ENCODE peak calls at places on chromosomes 13 and 19, in six cellular contexts. One of them, this sample, is unnamed.
A peak's percentile ranks its signal among the peaks of the same experiment; 100 is the strongest.

GRCh38 chr13:99271249-99271648 is 13.1 kb upstream of the GPR18 start:
- DNase-seq in H7: no peak
- DNase-seq in T-cell: no peak
- DNase-seq in OCI-LY7: no peak
- DNase-seq in iris pigment epithelial cell: no peak
- DNase-seq in NCI-H1092 treated with DMSO at 0.1 percent for 48 hours: no peak
- DNase-seq in this sample: no peak

GRCh38 chr13:112073245-112074138 is 6.5 kb downstream of the SOX1 start:
- DNase-seq in OCI-LY7: no peak
- DNase-seq in iris pigment epithelial cell: no peak
- DNase-seq in T-cell: no peak
- DNase-seq in NCI-H1092 treated with DMSO at 0.1 percent for 48 hours: peak; percentile 73
- DNase-seq in H7: peak; percentile 95
- DNase-seq in this sample: no peak

GRCh38 chr19:37306383-37306963 is 64.4 kb upstream of the ZNF527 start:
- DNase-seq in H7: no peak
- DNase-seq in OCI-LY7: no peak
- DNase-seq in iris pigment epithelial cell: no peak
- DNase-seq in NCI-H1092 treated with DMSO at 0.1 percent for 48 hours: no peak
- DNase-seq in T-cell: no peak
- DNase-seq in this sample: no peak

GRCh38 chr19:18634612-18635290 is 2.1 kb upstream of the KLHL26 start:
- DNase-seq in OCI-LY7: no peak
- DNase-seq in H7: no peak
- DNase-seq in T-cell: no peak
- DNase-seq in NCI-H1092 treated with DMSO at 0.1 percent for 48 hours: no peak
- DNase-seq in iris pigment epithelial cell: no peak
- DNase-seq in this sample: no peak

GRCh38 chr19:4368128-4368820 is 24.9 kb downstream of the MPND start:
- DNase-seq in H7: no peak
- DNase-seq in iris pigment epithelial cell: peak; percentile 56
- DNase-seq in NCI-H1092 treated with DMSO at 0.1 percent for 48 hours: no peak
- DNase-seq in OCI-LY7: no peak
- DNase-seq in T-cell: no peak
- DNase-seq in this sample: no peak

GRCh38 chr13:45882626-45883025 is 31.1 kb upstream of the SIAH3 start:
- DNase-seq in H7: no peak
- DNase-seq in OCI-LY7: no peak
- DNase-seq in iris pigment epithelial cell: no peak
- DNase-seq in T-cell: no peak
- DNase-seq in NCI-H1092 treated with DMSO at 0.1 percent for 48 hours: no peak
- DNase-seq in this sample: no peak

GRCh38 chr13:31380728-31381127 is 181.0 kb downstream of the B3GLCT start:
- DNase-seq in NCI-H1092 treated with DMSO at 0.1 percent for 48 hours: no peak
- DNase-seq in H7: peak; percentile 29
- DNase-seq in OCI-LY7: no peak
- DNase-seq in T-cell: no peak
- DNase-seq in iris pigment epithelial cell: no peak
- DNase-seq in this sample: no peak

GRCh38 chr13:20721454-20722357 is 18.2 kb downstream of the IL17D start:
- DNase-seq in NCI-H1092 treated with DMSO at 0.1 percent for 48 hours: peak; percentile 59
- DNase-seq in iris pigment epithelial cell: peak; percentile 72
- DNase-seq in T-cell: no peak
- DNase-seq in H7: peak; percentile 77
- DNase-seq in OCI-LY7: no peak
- DNase-seq in this sample: no peak

GRCh38 chr19:16497042-16497441 is 848 bp downstream of the C19orf44 start:
- DNase-seq in NCI-H1092 treated with DMSO at 0.1 percent for 48 hours: no peak
- DNase-seq in H7: no peak
- DNase-seq in iris pigment epithelial cell: peak; percentile 43
- DNase-seq in OCI-LY7: no peak
- DNase-seq in T-cell: no peak
- DNase-seq in this sample: no peak

GRCh38 chr13:51797664-51798488 is 6.1 kb downstream of the DHRS12 start:
- DNase-seq in iris pigment epithelial cell: peak; percentile 63
- DNase-seq in T-cell: peak; percentile 60
- DNase-seq in H7: peak; percentile 82
- DNase-seq in OCI-LY7: peak; percentile 84
- DNase-seq in NCI-H1092 treated with DMSO at 0.1 percent for 48 hours: peak; percentile 61
- DNase-seq in this sample: peak; percentile 23

GRCh38 chr13:27233964-27234363 is 17.4 kb upstream of the RPL21 start:
- DNase-seq in T-cell: no peak
- DNase-seq in NCI-H1092 treated with DMSO at 0.1 percent for 48 hours: no peak
- DNase-seq in iris pigment epithelial cell: no peak
- DNase-seq in H7: no peak
- DNase-seq in OCI-LY7: no peak
- DNase-seq in this sample: no peak

GRCh38 chr13:67075239-67075638 is 154.9 kb downstream of the PCDH9 start:
- DNase-seq in NCI-H1092 treated with DMSO at 0.1 percent for 48 hours: no peak
- DNase-seq in T-cell: no peak
- DNase-seq in H7: no peak
- DNase-seq in OCI-LY7: no peak
- DNase-seq in iris pigment epithelial cell: no peak
- DNase-seq in this sample: no peak

GRCh38 chr13:90156390-90156789 is 1191.1 kb upstream of the MIR17HG start:
- DNase-seq in iris pigment epithelial cell: no peak
- DNase-seq in NCI-H1092 treated with DMSO at 0.1 percent for 48 hours: no peak
- DNase-seq in T-cell: no peak
- DNase-seq in OCI-LY7: no peak
- DNase-seq in H7: no peak
- DNase-seq in this sample: no peak

GRCh38 chr19:16588089-16588823 is 16.0 kb upstream of the SLC35E1 start:
- DNase-seq in T-cell: peak; percentile 63
- DNase-seq in OCI-LY7: peak; percentile 95
- DNase-seq in NCI-H1092 treated with DMSO at 0.1 percent for 48 hours: peak; percentile 39
- DNase-seq in H7: peak; percentile 65
- DNase-seq in iris pigment epithelial cell: no peak
- DNase-seq in this sample: no peak

GRCh38 chr13:110359840-110360301 is 52.8 kb downstream of the COL4A2 start:
- DNase-seq in OCI-LY7: no peak
- DNase-seq in NCI-H1092 treated with DMSO at 0.1 percent for 48 hours: no peak
- DNase-seq in T-cell: no peak
- DNase-seq in iris pigment epithelial cell: peak; percentile 86
- DNase-seq in H7: no peak
- DNase-seq in this sample: no peak

GRCh38 chr13:65530688-65531087 is 1699.4 kb downstream of the PCDH9 start:
- DNase-seq in iris pigment epithelial cell: peak; percentile 1
- DNase-seq in T-cell: no peak
- DNase-seq in H7: no peak
- DNase-seq in OCI-LY7: no peak
- DNase-seq in NCI-H1092 treated with DMSO at 0.1 percent for 48 hours: no peak
- DNase-seq in this sample: no peak

GRCh38 chr13:49060698-49061387 is 85.1 kb downstream of the FNDC3A start:
- DNase-seq in NCI-H1092 treated with DMSO at 0.1 percent for 48 hours: no peak
- DNase-seq in OCI-LY7: no peak
- DNase-seq in T-cell: no peak
- DNase-seq in H7: no peak
- DNase-seq in iris pigment epithelial cell: peak; percentile 68
- DNase-seq in this sample: no peak

GRCh38 chr19:46189971-46190335 is 39.6 kb upstream of the IGFL1 start:
- DNase-seq in T-cell: no peak
- DNase-seq in NCI-H1092 treated with DMSO at 0.1 percent for 48 hours: no peak
- DNase-seq in H7: no peak
- DNase-seq in iris pigment epithelial cell: no peak
- DNase-seq in OCI-LY7: no peak
- DNase-seq in this sample: no peak

GRCh38 chr19:47231215-47232054 is 436 bp upstream of the BBC3 start:
- DNase-seq in iris pigment epithelial cell: peak; percentile 94
- DNase-seq in OCI-LY7: peak; percentile 86
- DNase-seq in NCI-H1092 treated with DMSO at 0.1 percent for 48 hours: no peak
- DNase-seq in H7: peak; percentile 96
- DNase-seq in T-cell: peak; percentile 94
- DNase-seq in this sample: peak; percentile 36

GRCh38 chr13:27406178-27406939 is 18.1 kb upstream of the GTF3A start:
- DNase-seq in OCI-LY7: peak; percentile 68
- DNase-seq in iris pigment epithelial cell: peak; percentile 53
- DNase-seq in NCI-H1092 treated with DMSO at 0.1 percent for 48 hours: peak; percentile 75
- DNase-seq in T-cell: peak; percentile 27
- DNase-seq in H7: no peak
- DNase-seq in this sample: no peak

GRCh38 chr19:29259867-29260281 is 46.9 kb upstream of the UQCRFS1 start:
- DNase-seq in H7: no peak
- DNase-seq in iris pigment epithelial cell: no peak
- DNase-seq in NCI-H1092 treated with DMSO at 0.1 percent for 48 hours: no peak
- DNase-seq in OCI-LY7: no peak
- DNase-seq in T-cell: no peak
- DNase-seq in this sample: no peak

GRCh38 chr13:114057131-114058050 is 75.0 kb downstream of the RASA3 start:
- DNase-seq in iris pigment epithelial cell: no peak
- DNase-seq in OCI-LY7: no peak
- DNase-seq in H7: no peak
- DNase-seq in NCI-H1092 treated with DMSO at 0.1 percent for 48 hours: peak; percentile 65
- DNase-seq in T-cell: no peak
- DNase-seq in this sample: no peak

GRCh38 chr13:110444226-110444653 is 117.3 kb downstream of the RAB20 start:
- DNase-seq in NCI-H1092 treated with DMSO at 0.1 percent for 48 hours: no peak
- DNase-seq in T-cell: no peak
- DNase-seq in H7: no peak
- DNase-seq in iris pigment epithelial cell: peak; percentile 79
- DNase-seq in OCI-LY7: no peak
- DNase-seq in this sample: no peak

GRCh38 chr19:14407889-14408640 is 11.1 kb downstream of the DDX39A start:
- DNase-seq in H7: peak; percentile 41
- DNase-seq in NCI-H1092 treated with DMSO at 0.1 percent for 48 hours: no peak
- DNase-seq in iris pigment epithelial cell: no peak
- DNase-seq in T-cell: no peak
- DNase-seq in OCI-LY7: no peak
- DNase-seq in this sample: no peak

GRCh38 chr19:3450796-3451411 is 29.4 kb downstream of the SMIM24 start:
- DNase-seq in iris pigment epithelial cell: peak; percentile 100
- DNase-seq in T-cell: no peak
- DNase-seq in H7: no peak
- DNase-seq in NCI-H1092 treated with DMSO at 0.1 percent for 48 hours: no peak
- DNase-seq in OCI-LY7: no peak
- DNase-seq in this sample: no peak

GRCh38 chr13:29081697-29082440 is 261.7 kb downstream of the MTUS2 start:
- DNase-seq in NCI-H1092 treated with DMSO at 0.1 percent for 48 hours: no peak
- DNase-seq in H7: no peak
- DNase-seq in iris pigment epithelial cell: no peak
- DNase-seq in OCI-LY7: no peak
- DNase-seq in T-cell: no peak
- DNase-seq in this sample: no peak

GRCh38 chr19:49152218-49152550 is 3.0 kb downstream of the HRC start:
- DNase-seq in iris pigment epithelial cell: no peak
- DNase-seq in T-cell: no peak
- DNase-seq in H7: no peak
- DNase-seq in NCI-H1092 treated with DMSO at 0.1 percent for 48 hours: no peak
- DNase-seq in OCI-LY7: no peak
- DNase-seq in this sample: no peak

GRCh38 chr13:108769213-108770070 is 140.0 kb downstream of the MYO16 start:
- DNase-seq in T-cell: no peak
- DNase-seq in iris pigment epithelial cell: peak; percentile 74
- DNase-seq in H7: no peak
- DNase-seq in NCI-H1092 treated with DMSO at 0.1 percent for 48 hours: no peak
- DNase-seq in OCI-LY7: no peak
- DNase-seq in this sample: no peak

GRCh38 chr13:26335158-26335557 is 81.2 kb downstream of the CDK8 start:
- DNase-seq in H7: no peak
- DNase-seq in iris pigment epithelial cell: no peak
- DNase-seq in T-cell: no peak
- DNase-seq in OCI-LY7: no peak
- DNase-seq in NCI-H1092 treated with DMSO at 0.1 percent for 48 hours: no peak
- DNase-seq in this sample: no peak

GRCh38 chr19:33950141-33950805 is 153.6 kb downstream of the KCTD15 start:
- DNase-seq in NCI-H1092 treated with DMSO at 0.1 percent for 48 hours: no peak
- DNase-seq in OCI-LY7: no peak
- DNase-seq in T-cell: no peak
- DNase-seq in iris pigment epithelial cell: no peak
- DNase-seq in H7: no peak
- DNase-seq in this sample: no peak

GRCh38 chr13:109209526-109209925 is 576.9 kb downstream of the IRS2 start:
- DNase-seq in iris pigment epithelial cell: no peak
- DNase-seq in H7: no peak
- DNase-seq in NCI-H1092 treated with DMSO at 0.1 percent for 48 hours: peak; percentile 26
- DNase-seq in T-cell: no peak
- DNase-seq in OCI-LY7: no peak
- DNase-seq in this sample: no peak

This sample was measured in NCI-H1048.